ENCODE peak calls at places on chromosomes 5 and 9, in five cellular contexts. I is RWPE1, D is neuronal stem cell, S is aorta, L is lung. U is an unnamed sample.

GRCh38 chr5:167916261-167916660 is 375.2 kb upstream of the WWC1 start:
- DNase-seq in I (no peak), D (no peak), S (no peak), L (no peak), U (peak; percentile 80)

GRCh38 chr5:135126688-135127603 is 92.9 kb upstream of the PITX1 start:
- DNase-seq in I (no peak), D (no peak), S (peak; percentile 39), L (no peak), U (no peak)

GRCh38 chr9:134243778-134244467 is 79.6 kb upstream of the RNU6ATAC start:
- DNase-seq in I (no peak), D (no peak), S (no peak), L (peak; percentile 51), U (no peak)

GRCh38 chr9:104868687-104869404 is 59.1 kb downstream of the ABCA1 start:
- DNase-seq in I (peak; percentile 94), D (peak; percentile 79), S (peak; percentile 80), L (peak; percentile 47), U (peak; percentile 47)

GRCh38 chr5:43702815-43703214 is 99.8 kb downstream of the NNT start:
- DNase-seq in I (no peak), D (no peak), S (no peak), L (no peak), U (no peak)

GRCh38 chr9:77598510-77598909 is 49.6 kb downstream of the GNA14 start:
- DNase-seq in I (no peak), D (no peak), S (no peak), L (peak; percentile 33), U (no peak)

GRCh38 chr5:115179068-115179958 is 9.6 kb upstream of the TRIM36 start:
- DNase-seq in I (peak; percentile 25), D (peak; percentile 54), S (peak; percentile 78), L (no peak), U (no peak)

GRCh38 chr5:35198096-35198495 is 32.2 kb downstream of the PRLR start:
- DNase-seq in I (no peak), D (no peak), S (no peak), L (peak; percentile 80), U (no peak)

GRCh38 chr9:127535834-127536233 is 76.2 kb upstream of the STXBP1 start:
- DNase-seq in I (no peak), D (no peak), S (peak; percentile 72), L (no peak), U (no peak)

GRCh38 chr5:40557486-40557885 is 122.2 kb upstream of the PTGER4 start:
- DNase-seq in I (no peak), D (no peak), S (no peak), L (no peak), U (no peak)

GRCh38 chr5:95390812-95391492 is at the start of gene FAM81B:
- DNase-seq in I (no peak), D (no peak), S (no peak), L (no peak), U (no peak)

GRCh38 chr5:88899338-88899737 is 16.4 kb upstream of the MEF2C start:
- DNase-seq in I (no peak), D (no peak), S (no peak), L (no peak), U (no peak)

GRCh38 chr5:34012791-34013190 is 4.9 kb upstream of the AMACR start:
- DNase-seq in I (no peak), D (no peak), S (no peak), L (no peak), U (no peak)

GRCh38 chr9:136143215-136144001 is 24.7 kb upstream of the TMEM250 start:
- DNase-seq in I (no peak), D (no peak), S (no peak), L (no peak), U (no peak)

GRCh38 chr9:22035591-22036011 is 26.5 kb upstream of the CDKN2B start:
- DNase-seq in I (no peak), D (no peak), S (no peak), L (no peak), U (no peak)

GRCh38 chr5:5188377-5189020 is 48.4 kb downstream of the ADAMTS16 start:
- DNase-seq in I (no peak), D (no peak), S (no peak), L (no peak), U (no peak)

GRCh38 chr9:27765931-27766835 is 192.9 kb upstream of the C9orf72 start:
- DNase-seq in I (no peak), D (no peak), S (no peak), L (no peak), U (no peak)

GRCh38 chr9:123353041-123353440 is 3.0 kb upstream of the CRB2 start:
- DNase-seq in I (no peak), D (no peak), S (no peak), L (no peak), U (no peak)

GRCh38 chr9:76219555-76220151 is 174.6 kb downstream of the RFK start:
- DNase-seq in I (no peak), D (no peak), S (no peak), L (no peak), U (no peak)

GRCh38 chr9:127018935-127019334 is 103.5 kb downstream of the ANGPTL2 start:
- DNase-seq in I (no peak), D (no peak), S (no peak), L (no peak), U (no peak)

GRCh38 chr5:56543431-56544385 is 271.6 kb upstream of the MAP3K1 start:
- DNase-seq in I (peak; percentile 96), D (no peak), S (no peak), L (no peak), U (no peak)

GRCh38 chr9:101711330-101711941 is 27.0 kb downstream of the GRIN3A start:
- DNase-seq in I (peak; percentile 34), D (no peak), S (no peak), L (no peak), U (no peak)

GRCh38 chr9:82540175-82540574 is 522.8 kb downstream of the RASEF start:
- DNase-seq in I (peak; percentile 30), D (no peak), S (no peak), L (peak; percentile 40), U (no peak)

GRCh38 chr9:136171801-136172411 is 33.0 kb downstream of the LHX3 start:
- DNase-seq in I (no peak), D (no peak), S (no peak), L (no peak), U (no peak)

GRCh38 chr5:152264656-152265055 is 140.4 kb downstream of the NMUR2 start:
- DNase-seq in I (no peak), D (no peak), S (no peak), L (no peak), U (no peak)

GRCh38 chr5:32326216-32326772 is 13.6 kb upstream of the MTMR12 start:
- DNase-seq in I (no peak), D (no peak), S (no peak), L (no peak), U (no peak)

GRCh38 chr5:82885657-82886389 is 191.4 kb downstream of the TMEM167A start:
- DNase-seq in I (no peak), D (no peak), S (no peak), L (no peak), U (peak; percentile 93)

GRCh38 chr5:93497101-93497500 is 83.9 kb downstream of the NR2F1-AS1 start:
- DNase-seq in I (no peak), D (no peak), S (no peak), L (no peak), U (no peak)

GRCh38 chr9:93268551-93269314 is 84.8 kb downstream of the WNK2 start:
- DNase-seq in I (no peak), D (no peak), S (peak; percentile 38), L (no peak), U (no peak)

GRCh38 chr9:88536951-88537742 is 2.2 kb downstream of the NXNL2 start:
- DNase-seq in I (no peak), D (no peak), S (peak; percentile 72), L (no peak), U (no peak)

GRCh38 chr9:88538311-88539085 is 3.5 kb downstream of the NXNL2 start:
- DNase-seq in I (no peak), D (no peak), S (no peak), L (no peak), U (no peak)

GRCh38 chr9:88535932-88536324 is 950 bp downstream of the NXNL2 start:
- DNase-seq in I (no peak), D (no peak), S (peak; percentile 85), L (no peak), U (no peak)

GRCh38 chr9:88539246-88539645 is 4.3 kb downstream of the NXNL2 start:
- DNase-seq in I (no peak), D (no peak), S (no peak), L (no peak), U (no peak)

DNA sequence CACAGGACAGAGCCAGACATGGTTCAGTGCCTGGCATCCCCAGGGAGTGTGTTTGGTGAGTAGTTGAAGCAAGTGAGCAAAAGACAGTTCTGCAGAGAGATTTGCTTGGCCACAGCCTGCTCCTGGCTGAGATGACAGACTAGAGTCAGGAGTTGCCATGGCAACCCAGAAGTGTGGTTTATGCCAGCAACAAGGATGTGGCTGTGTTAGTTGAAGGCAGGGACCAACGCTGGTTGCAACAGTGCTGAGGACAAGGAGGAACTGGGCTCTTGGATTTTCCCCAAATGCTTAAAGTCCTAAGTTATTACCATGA is 2.7 kb downstream of the NXNL2 start:
- DNase-seq in I (no peak), D (peak; percentile 18), S (peak; percentile 84), L (peak; percentile 45), U (peak; percentile 64)
- H3K27ac ChIP-seq in I (no peak overlapping the region), D (no peak overlapping the region), S (peak overlapping the region; percentile 34), L (no peak overlapping the region), U (no peak overlapping the region)

GRCh38 chr9:109793921-109794320 is 13.9 kb downstream of the PALM2AKAP2 start:
- DNase-seq in I (no peak), D (no peak), S (no peak), L (no peak), U (no peak)
- H3K27ac ChIP-seq in I (no peak overlapping the region), D (no peak overlapping the region), S (peak overlapping the region; percentile 64), L (no peak overlapping the region), U (peak overlapping the region; percentile 64)

DNA sequence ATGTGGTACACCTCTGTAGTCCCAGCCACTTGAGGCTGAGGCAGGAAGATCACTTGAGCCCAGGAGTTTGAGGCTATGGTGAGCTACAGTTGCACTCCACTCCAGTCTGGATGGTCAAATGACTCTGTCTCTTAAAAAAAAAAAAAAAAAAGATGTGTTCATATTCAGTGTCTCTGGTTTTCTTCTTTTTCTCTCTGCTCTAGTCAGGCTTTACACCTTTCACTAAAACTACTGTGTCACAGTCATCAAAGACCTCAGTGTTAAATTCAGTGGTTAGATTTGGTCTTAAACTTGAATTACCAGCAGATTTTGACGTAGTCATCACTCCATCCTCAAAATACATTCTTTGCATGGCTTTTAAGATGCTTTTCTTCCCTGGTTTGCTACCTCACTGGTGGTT is 28.8 kb downstream of the NAA35 start:
- DNase-seq in I (no peak), D (no peak), S (no peak), L (no peak), U (no peak)
- H3K27ac ChIP-seq in I (no peak overlapping the region), D (no peak overlapping the region), S (no peak overlapping the region), L (no peak overlapping the region), U (no peak overlapping the region)

GRCh38 chr9:132423503-132423902 is 13.5 kb downstream of the CFAP77 start:
- DNase-seq in I (no peak), D (no peak), S (no peak), L (no peak), U (no peak)

GRCh38 chr9:132427015-132427414 is 17.0 kb downstream of the CFAP77 start:
- DNase-seq in I (no peak), D (no peak), S (no peak), L (no peak), U (no peak)

GRCh38 chr9:132418743-132419363 is 8.8 kb downstream of the CFAP77 start:
- DNase-seq in I (no peak), D (no peak), S (no peak), L (no peak), U (no peak)

GRCh38 chr9:132424857-132425702 is 15.1 kb downstream of the CFAP77 start:
- DNase-seq in I (no peak), D (peak; percentile 63), S (no peak), L (no peak), U (no peak)

GRCh38 chr9:132422574-132422973 is 12.6 kb downstream of the CFAP77 start:
- DNase-seq in I (no peak), D (no peak), S (no peak), L (no peak), U (no peak)
- H3K27ac ChIP-seq in I (no peak overlapping the region), D (no peak overlapping the region), S (no peak overlapping the region), L (no peak overlapping the region), U (no peak overlapping the region)